ENCODE peak calls at places on chromosomes 16 and 17, in eight cellular contexts. Z, Q, M, H, O, J, S and E are unnamed samples.

GRCh38 chr16:92431-93339 is 14.7 kb downstream of the MPG start:
- DNase-seq in Z (no peak), Q (no peak), M (no peak), H (no peak), O (no peak), J (no peak), S (no peak), E (no peak)

GRCh38 chr16:54050281-54051210 is 236.0 kb downstream of the IRX3 start:
- DNase-seq in Z (no peak), Q (no peak), M (no peak), H (no peak), O (no peak), J (no peak), S (peak), E (no peak)

GRCh38 chr17:56939869-56940484 is 20.9 kb downstream of the COIL start:
- DNase-seq in Z (no peak), Q (peak), M (no peak), H (no peak), O (no peak), J (peak), S (peak), E (no peak)

GRCh38 chr17:35019386-35020179 is 39.3 kb downstream of the LIG3 start:
- DNase-seq in Z (no peak), Q (no peak), M (no peak), H (no peak), O (no peak), J (no peak), S (no peak), E (no peak)

GRCh38 chr17:1484586-1485310 is 7.7 kb downstream of the MYO1C start:
- DNase-seq in Z (peak), Q (no peak), M (no peak), H (no peak), O (no peak), J (peak), S (no peak), E (no peak)

GRCh38 chr17:6753006-6753445 is 2.8 kb upstream of the XAF1 start:
- DNase-seq in Z (no peak), Q (peak), M (no peak), H (no peak), O (peak), J (no peak), S (no peak), E (no peak)

GRCh38 chr17:77400445-77400870 is 259.7 kb downstream of the SEC14L1 start:
- DNase-seq in Z (peak), Q (no peak), M (no peak), H (no peak), O (peak), J (peak), S (peak), E (no peak)

GRCh38 chr17:77635176-77635575 is 323.3 kb upstream of the TNRC6C start:
- DNase-seq in Z (no peak), Q (no peak), M (no peak), H (no peak), O (no peak), J (no peak), S (no peak), E (no peak)

GRCh38 chr17:1275962-1276736 is 3.3 kb upstream of the TRARG1 start:
- DNase-seq in Z (peak), Q (peak), M (peak), H (peak), O (peak), J (peak), S (no peak), E (no peak)